ENCODE peak calls at places on chromosomes 12 and 14, in five cellular contexts. I is HEK293T; Q is CD4-positive, CD25-positive, alpha-beta regulatory T cell; L is RWPE1; C is activated CD8-positive, alpha-beta memory T cell treated with anti-CD3 and anti-CD28 coated beads for 48 hours. M is an unnamed sample.

GRCh38 chr14:71247106-71247505 is 339.8 kb downstream of the PCNX1 start:
- DNase-seq in I (no peak), Q (no peak), L (peak; percentile 34), C (no peak), M (no peak)

GRCh38 chr12:122841544-122842321 is 6.5 kb downstream of the HIP1R start:
- DNase-seq in I (no peak), Q (no peak), L (no peak), C (no peak), M (no peak)

GRCh38 chr12:52221912-52222457 is 11.1 kb upstream of the KRT7 start:
- DNase-seq in I (peak; percentile 57), Q (no peak), L (no peak), C (peak; percentile 35), M (no peak)

GRCh38 chr14:45709541-45709940 is 456.5 kb upstream of the MIS18BP1 start:
- DNase-seq in I (no peak), Q (no peak), L (no peak), C (no peak), M (no peak)

GRCh38 chr12:13193403-13194100 is 3.0 kb upstream of the EMP1 start:
- DNase-seq in I (no peak), Q (no peak), L (no peak), C (no peak), M (no peak)

GRCh38 chr14:93977790-93978581 is 1.6 kb upstream of the ASB2 start:
- DNase-seq in I (no peak), Q (peak; percentile 50), L (no peak), C (peak; percentile 46), M (peak; percentile 72)

GRCh38 chr12:82326905-82327503 is 31.2 kb downstream of the CCDC59 start:
- DNase-seq in I (peak; percentile 9), Q (no peak), L (peak; percentile 10), C (no peak), M (no peak)

GRCh38 chr14:96215845-96216244 is 11.2 kb downstream of the BDKRB2 start:
- DNase-seq in I (no peak), Q (no peak), L (peak; percentile 69), C (no peak), M (no peak)

M was measured in naive B cell.